ENCODE peak calls at places on chromosomes 3 and 15, in four cellular contexts. Z is A549, B is GM12878, W is HepG2. L is an unnamed sample.

GRCh38 chr15:75065851-75066509 is 42.6 kb downstream of the PPCDC start:
- DNase-seq in Z (no peak), B (no peak), W (peak; percentile 44), L (no peak)

GRCh38 chr3:44516230-44516629 is 38.8 kb upstream of the ZNF445 start:
- DNase-seq in B (no peak), W (no peak), Z (no peak), L (no peak)

GRCh38 chr3:178504128-178504527 is 32.1 kb upstream of the KCNMB2 start:
- DNase-seq in B (no peak), W (no peak), Z (no peak), L (no peak)

GRCh38 chr15:45037936-45038335 is 14.9 kb downstream of the SORD start:
- DNase-seq in Z (no peak), W (no peak), B (no peak), L (no peak)

GRCh38 chr3:73080201-73080966 is 18.9 kb downstream of the EBLN2 start:
- DNase-seq in B (no peak), W (no peak), Z (no peak), L (no peak)

GRCh38 chr3:78873641-78874040 is 894.2 kb downstream of the ROBO1 start:
- DNase-seq in W (no peak), B (no peak), Z (no peak), L (no peak)

GRCh38 chr3:44914936-44915335 is 40.5 kb downstream of the TGM4 start:
- DNase-seq in Z (no peak), W (no peak), B (no peak), L (peak; percentile 48)

GRCh38 chr3:36219398-36219797 is 160.9 kb upstream of the STAC start:
- DNase-seq in W (no peak), Z (no peak), B (no peak), L (no peak)

GRCh38 chr15:69509131-69509530 is 56.5 kb downstream of the RPLP1 start:
- DNase-seq in Z (no peak), B (no peak), W (no peak), L (no peak)

GRCh38 chr3:141955163-141955562 is 78.7 kb downstream of the ATP1B3 start:
- DNase-seq in Z (no peak), B (no peak), W (no peak), L (no peak)

GRCh38 chr3:192229866-192230265 is 497.5 kb downstream of the FGF12 start:
- DNase-seq in B (no peak), W (no peak), Z (no peak), L (no peak)

GRCh38 chr15:101207867-101208288 is 44.0 kb downstream of the CHSY1 start:
- DNase-seq in B (no peak), Z (no peak), W (no peak), L (no peak)

GRCh38 chr3:106485802-106486201 is 617.0 kb upstream of the CBLB start:
- DNase-seq in B (no peak), Z (no peak), W (no peak), L (no peak)

GRCh38 chr3:42872718-42873117 is 3.0 kb downstream of the CYP8B1 start:
- DNase-seq in W (no peak), B (no peak), Z (no peak), L (no peak)

GRCh38 chr3:37620071-37620635 is 241.5 kb upstream of the CTDSPL start:
- DNase-seq in B (no peak), W (no peak), Z (no peak), L (no peak)

GRCh38 chr3:147413712-147414325 is 4.7 kb downstream of the ZIC1 start:
- DNase-seq in W (no peak), B (no peak), Z (no peak), L (no peak)

GRCh38 chr3:112647122-112647521 is 6.2 kb upstream of the CCDC80 start:
- DNase-seq in B (no peak), Z (peak; percentile 87), W (peak; percentile 29), L (no peak)

GRCh38 chr15:40942337-40942854 is 10.9 kb upstream of the CHAC1 start:
- DNase-seq in Z (no peak), W (no peak), B (no peak), L (no peak)

GRCh38 chr3:185739264-185739701 is 85.6 kb downstream of the IGF2BP2 start:
- DNase-seq in B (no peak), Z (no peak), W (no peak), L (no peak)

GRCh38 chr15:64813075-64813474 is 12.4 kb downstream of the PIF1 start:
- DNase-seq in Z (peak; percentile 39), B (no peak), W (peak; percentile 84), L (no peak)

GRCh38 chr15:66573719-66574641 is 8.2 kb upstream of the LCTL start:
- DNase-seq in Z (no peak), W (no peak), B (no peak), L (no peak)

GRCh38 chr3:146912233-146913015 is 307.3 kb upstream of the PLSCR5 start:
- DNase-seq in W (no peak), B (no peak), Z (no peak), L (no peak)

GRCh38 chr3:53084310-53085001 is 38.6 kb upstream of the SFMBT1 start:
- DNase-seq in W (peak; percentile 41), Z (no peak), B (no peak), L (no peak)

GRCh38 chr3:52488746-52489145 is 6.4 kb upstream of the STAB1 start:
- DNase-seq in W (no peak), B (no peak), Z (no peak), L (no peak)

GRCh38 chr15:76285241-76285825 is 25.9 kb downstream of the ETFA start:
- DNase-seq in B (no peak), W (peak; percentile 4), Z (peak; percentile 53), L (no peak)

GRCh38 chr3:37183375-37183831 is 9.0 kb upstream of the LRRFIP2 start:
- DNase-seq in W (no peak), B (no peak), Z (peak; percentile 57), L (no peak)

DNA sequence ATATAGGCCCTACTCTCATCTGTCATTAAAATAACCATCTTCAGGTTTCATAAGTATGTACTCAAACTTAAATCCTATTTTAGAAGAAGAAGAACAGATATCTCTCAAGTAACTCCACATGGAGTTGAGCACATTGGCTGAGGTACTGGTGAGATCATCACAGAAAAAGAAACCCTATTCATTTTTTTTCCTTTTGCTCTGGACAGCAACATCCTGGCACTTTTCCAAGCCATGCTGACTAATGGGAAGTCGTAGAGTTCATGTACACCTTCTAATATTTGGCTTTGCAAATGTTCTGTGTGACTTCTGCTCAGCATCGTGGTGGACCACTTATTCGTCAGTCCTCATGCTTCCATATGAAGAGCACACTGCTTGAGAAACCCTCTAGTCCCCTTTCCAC is 336.0 kb upstream of the KCNH8 start:
- DNase-seq in Z (no peak), B (no peak), W (no peak), L (no peak)
- TF ChIP-seq BHLHE40 in Z (no peak), B (no peak), W (no peak), L (no peak)

DNA sequence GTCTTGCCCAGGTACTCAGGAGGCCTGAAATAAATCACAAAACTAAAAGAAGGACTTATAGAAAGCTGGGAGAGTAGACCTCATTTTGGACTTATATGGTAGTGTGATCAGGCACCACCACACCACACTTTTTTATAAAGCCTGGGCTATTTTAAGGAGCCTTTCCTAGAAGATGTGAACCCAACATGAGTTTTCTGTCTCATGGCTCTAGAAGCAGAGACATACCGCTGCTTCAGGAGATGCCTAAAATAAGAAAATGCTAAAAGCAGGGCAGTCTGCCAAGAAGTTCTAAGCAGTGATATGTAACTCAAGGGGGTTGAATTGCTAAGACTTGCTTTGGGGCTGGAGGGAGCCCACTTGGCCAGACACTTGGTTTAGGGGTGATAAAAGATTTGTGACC is 49.6 kb downstream of the SUMF1 start:
- DNase-seq in B (no peak), W (no peak), Z (no peak), L (no peak)
- TF ChIP-seq BHLHE40 in B (no peak), W (no peak), Z (no peak), L (no peak)

GRCh38 chr3:31086698-31087097 is 192.2 kb upstream of the GADL1 start:
- DNase-seq in W (no peak), Z (no peak), B (no peak), L (no peak)
- TF ChIP-seq BHLHE40 in W (no peak), Z (no peak), B (no peak), L (no peak)

GRCh38 chr3:196998966-196999760 is 30.5 kb downstream of the MELTF start:
- DNase-seq in B (no peak), Z (no peak), W (no peak), L (no peak)

GRCh38 chr3:197001972-197002700 is 27.5 kb downstream of the MELTF start:
- DNase-seq in B (no peak), Z (no peak), W (no peak), L (no peak)

GRCh38 chr3:197002701-197003454 is 26.7 kb downstream of the MELTF start:
- DNase-seq in Z (peak; percentile 64), B (no peak), W (peak; percentile 30), L (peak; percentile 82)

GRCh38 chr3:197000211-197000610 is 29.4 kb downstream of the MELTF start:
- DNase-seq in W (no peak), Z (no peak), B (no peak), L (no peak)

DNA sequence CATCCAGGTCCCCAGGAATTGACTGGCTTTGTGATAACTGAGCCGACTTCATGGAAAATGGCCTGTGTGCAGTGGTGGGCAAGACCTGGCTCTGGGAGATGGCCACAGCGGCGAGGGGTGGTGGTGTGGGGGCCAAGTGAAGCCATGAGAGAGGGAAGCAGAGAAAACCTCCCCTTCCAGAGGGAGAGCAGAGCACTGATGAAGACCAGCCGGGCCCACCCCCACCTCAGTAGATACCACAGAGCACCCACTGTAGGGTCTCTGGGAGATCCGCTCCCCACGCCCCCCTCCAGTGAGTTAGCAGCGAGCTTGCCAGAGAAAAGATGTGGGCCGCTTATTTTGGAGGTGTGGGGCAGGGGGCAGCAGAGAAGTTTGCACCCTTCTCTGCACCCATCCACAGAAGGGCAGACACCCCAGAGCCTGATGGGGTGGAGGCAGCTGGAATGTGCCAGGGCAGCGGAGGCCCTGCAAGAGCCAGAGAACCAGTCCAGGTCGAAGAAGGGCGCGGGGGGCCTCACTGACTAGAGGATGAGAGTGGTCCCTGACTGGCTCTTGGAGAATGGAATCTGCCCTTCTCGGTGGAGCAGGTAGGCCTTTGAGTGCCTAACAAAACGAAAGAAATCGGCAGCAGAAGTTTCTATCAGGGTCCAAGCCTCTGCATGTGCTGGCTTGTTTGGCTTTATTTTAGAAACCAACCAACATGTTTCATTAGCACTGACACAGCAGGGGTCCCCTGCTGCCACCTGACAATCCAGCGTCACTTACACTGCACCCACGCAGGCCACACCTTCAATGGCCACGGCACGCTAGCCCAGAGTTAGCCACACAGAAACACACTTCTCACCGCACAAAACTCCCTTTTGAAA is 28.3 kb downstream of the MELTF start:
- DNase-seq in B (no peak), W (no peak), Z (no peak), L (no peak)
- TF ChIP-seq BHLHE40 in B (peak; percentile 79), W (no peak), Z (no peak), L (no peak)

GRCh38 chr3:118991775-118992174 is 42.9 kb downstream of the IGSF11 start:
- DNase-seq in Z (no peak), B (no peak), W (no peak), L (no peak)
- TF ChIP-seq BHLHE40 in Z (no peak), B (no peak), W (no peak), L (no peak)

GRCh38 chr3:99774467-99774866 is 43.2 kb upstream of the CMSS1 start:
- DNase-seq in W (no peak), B (peak; percentile 28), Z (no peak), L (no peak)
- TF ChIP-seq BHLHE40 in W (no peak), B (peak; percentile 25), Z (no peak), L (no peak)

GRCh38 chr3:101902041-101902440 is 52.7 kb downstream of the NFKBIZ start:
- DNase-seq in Z (peak; percentile 77), W (no peak), B (no peak), L (no peak)
- TF ChIP-seq BHLHE40 in Z (no peak), W (no peak), B (no peak), L (no peak)

L was measured in HEK293T.